ENCODE peak calls at places on chromosomes 5 and 9, in ten cellular contexts. R, Q, D, J, N, O, E, G, H and K are unnamed samples.

GRCh38 chr9:111919875-111920274 is 23.3 kb downstream of the UGCG start:
- DNase-seq in R (no peak), Q (no peak), D (no peak), J (no peak), N (no peak), O (no peak), E (no peak), G (no peak), H (no peak), K (no peak)

GRCh38 chr5:179871506-179871905 is 12.9 kb upstream of the MRNIP start:
- DNase-seq in R (no peak), Q (peak), D (no peak), J (no peak), N (no peak), O (no peak), E (no peak), G (no peak), H (peak), K (no peak)

GRCh38 chr5:174735498-174736350 is 11.3 kb downstream of the MSX2 start:
- DNase-seq in R (peak), Q (no peak), D (no peak), J (peak), N (peak), O (no peak), E (peak), G (no peak), H (no peak), K (no peak)

GRCh38 chr9:109904666-109905065 is 124.7 kb downstream of the PALM2AKAP2 start:
- DNase-seq in R (no peak), Q (no peak), D (no peak), J (no peak), N (no peak), O (no peak), E (no peak), G (no peak), H (no peak), K (peak)

GRCh38 chr5:140227046-140227445 is 52.1 kb downstream of the CYSTM1 start:
- DNase-seq in R (no peak), Q (no peak), D (no peak), J (no peak), N (no peak), O (no peak), E (no peak), G (no peak), H (no peak), K (no peak)

GRCh38 chr9:4537581-4537980 is 47.3 kb downstream of the SLC1A1 start:
- DNase-seq in R (no peak), Q (no peak), D (no peak), J (no peak), N (no peak), O (no peak), E (no peak), G (no peak), H (no peak), K (no peak)

GRCh38 chr9:137354845-137355420 is 52.9 kb upstream of the NRARP start:
- DNase-seq in R (no peak), Q (no peak), D (no peak), J (no peak), N (no peak), O (no peak), E (no peak), G (no peak), H (no peak), K (no peak)

GRCh38 chr9:133714606-133715294 is 23.4 kb downstream of the SARDH start:
- DNase-seq in R (no peak), Q (peak), D (no peak), J (no peak), N (no peak), O (no peak), E (no peak), G (no peak), H (peak), K (peak)

GRCh38 chr5:133336121-133336968 is 276.0 kb downstream of the FSTL4 start:
- DNase-seq in R (peak), Q (no peak), D (no peak), J (no peak), N (no peak), O (no peak), E (no peak), G (no peak), H (no peak), K (no peak)

GRCh38 chr5:74665823-74666222 is 19.2 kb upstream of the HEXB start:
- DNase-seq in R (no peak), Q (no peak), D (no peak), J (no peak), N (no peak), O (no peak), E (no peak), G (no peak), H (no peak), K (no peak)

GRCh38 chr5:141945511-141946024 is 12.4 kb downstream of the PCDH12 start:
- DNase-seq in R (no peak), Q (no peak), D (no peak), J (peak), N (no peak), O (no peak), E (no peak), G (no peak), H (no peak), K (no peak)

GRCh38 chr5:64680289-64680688 is 10.0 kb upstream of the SHISAL2B start:
- DNase-seq in R (no peak), Q (no peak), D (no peak), J (no peak), N (no peak), O (no peak), E (no peak), G (no peak), H (no peak), K (no peak)

GRCh38 chr9:749712-750111 is 91.8 kb upstream of the DMRT1 start:
- DNase-seq in R (no peak), Q (no peak), D (peak), J (no peak), N (no peak), O (no peak), E (no peak), G (no peak), H (no peak), K (no peak)

GRCh38 chr5:132012385-132013005 is 1.0 kb upstream of the ACSL6 start:
- DNase-seq in R (no peak), Q (peak), D (no peak), J (no peak), N (peak), O (no peak), E (peak), G (peak), H (no peak), K (peak)

GRCh38 chr9:35675732-35676392 is 2.1 kb downstream of the CA9 start:
- DNase-seq in R (no peak), Q (peak), D (no peak), J (no peak), N (no peak), O (no peak), E (no peak), G (no peak), H (peak), K (no peak)

GRCh38 chr5:1099931-1100651 is 11.8 kb downstream of the SLC12A7 start:
- DNase-seq in R (no peak), Q (no peak), D (no peak), J (no peak), N (no peak), O (no peak), E (no peak), G (no peak), H (no peak), K (no peak)

GRCh38 chr5:35188041-35188457 is 42.2 kb downstream of the PRLR start:
- DNase-seq in R (no peak), Q (no peak), D (no peak), J (no peak), N (no peak), O (no peak), E (peak), G (no peak), H (no peak), K (no peak)

GRCh38 chr5:150126199-150126920 is 29.3 kb downstream of the PDGFRB start:
- DNase-seq in R (no peak), Q (no peak), D (no peak), J (no peak), N (no peak), O (no peak), E (no peak), G (no peak), H (no peak), K (no peak)